ENCODE peak calls at places on chromosome X, in seven cellular contexts. Z is lung, X is breast epithelium, J is body of pancreas, R is IMR-90, H is HepG2, U is A549. C is an unnamed sample.

GRCh38 chrX:115311139-115311538 is 21.6 kb downstream of the LUZP4 start:
- DNase-seq in Z (no peak), X (no peak), H (no peak), R (no peak), J (no peak), U (no peak), C (no peak)

GRCh38 chrX:16185725-16186136 is 18.4 kb downstream of the MAGEB17 start:
- DNase-seq in X (no peak), J (no peak), H (no peak), Z (no peak), R (peak; percentile 88), U (peak; percentile 38), C (no peak)

GRCh38 chrX:137567474-137568232 is 1.7 kb downstream of the ZIC3 start:
- DNase-seq in R (no peak), Z (no peak), X (no peak), J (no peak), H (no peak), U (no peak), C (no peak)

GRCh38 chrX:40012039-40012799 is 85.5 kb downstream of the BCOR start:
- DNase-seq in Z (no peak), R (peak; percentile 71), J (peak; percentile 24), X (no peak), H (peak; percentile 63), U (no peak), C (peak; percentile 23)

GRCh38 chrX:67351411-67351810 is 192.4 kb upstream of the AR start:
- DNase-seq in H (no peak), J (no peak), Z (no peak), X (no peak), U (no peak), R (no peak), C (no peak)

GRCh38 chrX:39755152-39756032 is 342.4 kb downstream of the BCOR start:
- DNase-seq in H (peak; percentile 63), Z (peak; percentile 49), R (peak; percentile 93), J (peak; percentile 91), U (peak; percentile 81), X (peak; percentile 88), C (peak; percentile 82)

GRCh38 chrX:12890467-12890866 is 16.0 kb upstream of the TLR8 start:
- DNase-seq in R (no peak), J (no peak), H (no peak), U (no peak), X (no peak), Z (no peak), C (no peak)

GRCh38 chrX:40729923-40730584 is 5.3 kb downstream of the MED14 start:
- DNase-seq in U (no peak), H (no peak), R (no peak), Z (no peak), J (no peak), X (no peak), C (peak; percentile 19)

GRCh38 chrX:16826207-16826606 is 39.9 kb downstream of the TXLNG start:
- DNase-seq in H (peak; percentile 78), R (peak; percentile 74), X (no peak), Z (no peak), J (no peak), U (peak; percentile 41), C (peak; percentile 5)

GRCh38 chrX:41029332-41029731 is 55.9 kb upstream of the USP9X start:
- DNase-seq in H (peak; percentile 27), R (peak; percentile 19), J (no peak), Z (no peak), U (no peak), X (no peak), C (no peak)

GRCh38 chrX:116317409-116317808 is 119.0 kb upstream of the SLC6A14 start:
- DNase-seq in X (peak; percentile 32), R (no peak), J (peak; percentile 34), U (no peak), H (no peak), Z (peak; percentile 56), C (no peak)

GRCh38 chrX:20181563-20182329 is 40.1 kb upstream of the EIF1AX start:
- DNase-seq in U (no peak), J (no peak), H (no peak), R (no peak), Z (no peak), X (no peak), C (no peak)

GRCh38 chrX:40011483-40012038 is 86.2 kb downstream of the BCOR start:
- DNase-seq in X (no peak), Z (no peak), H (no peak), J (no peak), R (no peak), U (no peak), C (no peak)

GRCh38 chrX:69165116-69165651 is at the start of gene PJA1:
- DNase-seq in X (peak; percentile 55), U (peak; percentile 62), H (peak; percentile 31), Z (peak; percentile 57), R (peak; percentile 57), J (peak; percentile 70), C (peak; percentile 56)

GRCh38 chrX:12360389-12360788 is 222.1 kb downstream of the FRMPD4 start:
- DNase-seq in X (no peak), Z (no peak), U (peak; percentile 7), H (no peak), R (peak; percentile 86), J (no peak), C (no peak)

GRCh38 chrX:101368800-101369199 is 17.2 kb downstream of the BTK start:
- DNase-seq in J (no peak), H (no peak), R (no peak), Z (no peak), U (no peak), X (no peak), C (no peak)

GRCh38 chrX:112631892-112632291 is 47.8 kb downstream of the LHFPL1 start:
- DNase-seq in J (no peak), X (no peak), H (no peak), R (no peak), Z (no peak), U (no peak), C (no peak)

GRCh38 chrX:13396887-13397286 is 77.0 kb upstream of the ATXN3L start:
- DNase-seq in U (no peak), X (no peak), J (no peak), R (peak; percentile 74), Z (no peak), H (no peak), C (no peak)

GRCh38 chrX:37959212-37960021 is 46.9 kb upstream of the SYTL5 start:
- DNase-seq in Z (no peak), X (no peak), J (no peak), U (no peak), H (peak; percentile 95), R (no peak), C (peak; percentile 26)

GRCh38 chrX:84187501-84188319 is at the start of gene RPS6KA6:
- DNase-seq in Z (no peak), X (no peak), R (peak; percentile 22), H (no peak), U (peak; percentile 17), J (peak; percentile 21), C (peak; percentile 43)

GRCh38 chrX:54049801-54050200 is 5.5 kb upstream of the PHF8 start:
- DNase-seq in H (no peak), J (no peak), U (no peak), R (no peak), X (no peak), Z (no peak), C (no peak)

GRCh38 chrX:15498741-15499140 is 1.9 kb upstream of the BMX start:
- DNase-seq in Z (no peak), J (no peak), R (no peak), H (no peak), U (no peak), X (no peak), C (no peak)

GRCh38 chrX:72159769-72160168 is 21.8 kb upstream of the PIN4 start:
- DNase-seq in J (no peak), R (no peak), Z (no peak), U (no peak), X (no peak), H (no peak), C (no peak)

GRCh38 chrX:43728966-43729365 is 72.9 kb downstream of the MAOA start:
- DNase-seq in H (no peak), Z (no peak), U (no peak), X (no peak), J (no peak), R (no peak), C (no peak)

DNA sequence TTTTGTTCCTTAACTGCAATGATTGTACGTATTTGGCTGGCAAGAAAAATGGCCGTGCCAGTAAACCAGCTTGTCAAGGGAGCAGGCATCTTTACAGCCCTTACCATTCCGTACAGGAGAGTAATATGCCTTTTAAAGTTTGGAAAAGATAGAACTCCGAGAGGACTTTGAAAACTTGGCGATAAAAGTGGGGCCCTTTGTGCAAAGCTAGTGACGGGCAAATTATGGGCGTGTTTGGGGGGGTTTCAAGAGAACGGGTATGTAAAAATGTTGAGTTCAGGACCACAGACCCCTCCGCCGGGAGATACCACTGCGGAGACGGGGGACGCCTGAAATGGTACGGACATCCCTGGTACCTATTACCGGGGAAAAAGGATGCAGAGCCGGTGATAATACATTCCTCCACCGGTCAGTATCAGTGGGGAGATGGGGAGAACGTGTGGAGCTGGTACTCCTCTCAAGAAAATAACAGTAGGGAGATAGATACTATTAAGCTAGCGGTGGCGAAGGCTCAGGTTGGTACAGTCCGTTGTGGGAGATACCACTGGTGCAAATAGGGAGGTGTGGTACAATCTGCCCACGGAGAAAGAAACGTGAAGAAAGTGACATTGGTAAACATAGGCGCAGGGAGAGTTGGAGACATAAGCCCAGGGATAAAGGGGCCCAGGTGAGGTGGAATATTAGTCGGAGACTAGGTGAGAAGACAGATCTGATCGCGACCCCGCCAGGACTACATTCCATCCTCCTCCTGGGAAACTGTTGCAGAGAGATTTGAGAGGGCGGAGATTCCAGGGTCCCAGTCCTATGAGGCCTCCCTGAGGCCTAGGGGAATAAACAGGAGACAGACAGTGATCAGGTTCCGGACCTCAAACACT is 14.5 kb downstream of the SPACA5 start:
- DNase-seq in U (peak; percentile 64), Z (peak; percentile 75), X (peak; percentile 32), R (peak; percentile 81), H (peak; percentile 71), J (peak; percentile 58), C (peak; percentile 80)
- TF ChIP-seq CTCF in U (no peak), Z (no peak), X (no peak), R (no peak), H (no peak), J (no peak), C (no peak)

DNA sequence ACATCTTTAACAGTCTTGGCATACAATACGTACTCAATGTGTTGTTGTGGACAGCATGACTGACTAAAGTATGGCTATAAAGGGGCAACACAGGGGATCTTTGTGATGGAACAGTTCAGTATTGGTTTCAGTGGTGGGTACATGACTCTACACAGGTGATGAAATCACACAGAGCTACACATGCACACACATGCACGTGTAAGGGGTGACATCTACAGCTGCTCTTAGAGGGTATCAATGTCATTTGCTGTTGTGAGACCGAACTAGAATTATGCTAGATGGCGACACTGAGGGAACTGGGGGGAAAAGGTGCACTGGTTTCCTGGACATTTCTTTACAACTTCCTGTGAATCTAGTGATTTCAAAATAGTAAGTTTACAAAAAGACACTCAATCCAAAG is 22.1 kb downstream of the GAB3 start:
- DNase-seq in X (no peak), R (no peak), U (no peak), J (no peak), H (no peak), Z (no peak), C (no peak)
- H3K4me1 ChIP-seq in X (no peaks in the 10 kb centered on the region), R (peaks cover 33% of the 10 kb centered on the region), U (peaks cover 37% of the 10 kb centered on the region), J (peaks cover 33% of the 10 kb centered on the region), H (no peaks in the 10 kb centered on the region), Z (peaks cover 21% of the 10 kb centered on the region), C (no peaks in the 10 kb centered on the region)

GRCh38 chrX:80576267-80576666 is 156.0 kb downstream of the TENT5D start:
- DNase-seq in X (no peak), U (no peak), Z (no peak), J (no peak), R (no peak), H (no peak), C (no peak)
- TF ChIP-seq CTCF in X (no peak), U (no peak), Z (no peak), J (no peak), R (no peak), H (no peak), C (no peak)

GRCh38 chrX:5788930-5789329 is 439.7 kb downstream of the NLGN4X start:
- DNase-seq in J (no peak), X (no peak), U (no peak), H (no peak), Z (no peak), R (no peak), C (no peak)
- H3K4me1 ChIP-seq in J (no peaks in the 10 kb centered on the region), X (no peaks in the 10 kb centered on the region), U (no peaks in the 10 kb centered on the region), H (no peaks in the 10 kb centered on the region), Z (no peaks in the 10 kb centered on the region), R (no peaks in the 10 kb centered on the region), C (no peaks in the 10 kb centered on the region)

C was measured in Caco-2.